ENCODE peak calls at places on chromosomes 7 and 10, in eight cellular contexts. T is fibroblast of lung; W is prostate gland; Y is heart right ventricle; J is BE2C; N is naive thymus-derived CD4-positive, alpha-beta T cell; Z is gastrocnemius medialis; K is bronchial epithelial cell. R is an unnamed sample. For H3K27me3, the result is how much of the 10 kb centered on the place peaks cover.

GRCh38 chr10:86066696-86067095 is 299.9 kb downstream of the GRID1 start:
- DNase-seq in N (no peak), K (no peak), W (no peak), Z (no peak), J (no peak), T (no peak), Y (no peak), R (no peak)

GRCh38 chr10:69240455-69240854 is 20.3 kb downstream of the HKDC1 start:
- DNase-seq in Z (no peak), Y (no peak), T (no peak), K (no peak), N (no peak), W (no peak), J (no peak), R (no peak)

GRCh38 chr7:152145853-152146466 is 120.5 kb downstream of the GALNT11 start:
- DNase-seq in J (peak), T (peak), K (peak), W (peak), Y (no peak), N (peak), Z (no peak), R (no peak)

GRCh38 chr7:23546897-23547572 is 15.3 kb upstream of the TRA2A start:
- DNase-seq in N (peak), J (peak), Z (peak), K (peak), Y (peak), W (peak), T (peak), R (peak)

GRCh38 chr10:93553501-93554374 is 12.7 kb upstream of the FFAR4 start:
- DNase-seq in T (no peak), Y (no peak), J (no peak), N (no peak), W (no peak), K (no peak), Z (no peak), R (no peak)

GRCh38 chr7:750111-750905 is 23.2 kb upstream of the PRKAR1B start:
- DNase-seq in N (no peak), W (no peak), T (no peak), Y (no peak), J (no peak), K (no peak), Z (no peak), R (no peak)

GRCh38 chr7:158445421-158446175 is 142.0 kb downstream of the PTPRN2 start:
- DNase-seq in T (no peak), Z (no peak), W (no peak), N (no peak), Y (no peak), K (no peak), J (no peak), R (no peak)

GRCh38 chr10:119812684-119813083 is 60.0 kb downstream of the MCMBP start:
- DNase-seq in N (no peak), W (no peak), K (no peak), Y (no peak), Z (no peak), J (no peak), T (no peak), R (no peak)

GRCh38 chr7:86904949-86905834 is 154.3 kb downstream of the ELAPOR2 start:
- DNase-seq in N (no peak), Y (no peak), Z (no peak), J (peak), K (peak), T (peak), W (no peak), R (peak)

GRCh38 chr7:94486206-94486605 is 23.4 kb upstream of the CASD1 start:
- DNase-seq in Y (no peak), N (no peak), Z (no peak), J (no peak), T (no peak), W (no peak), K (no peak), R (no peak)

GRCh38 chr10:69895759-69896158 is 94.1 kb downstream of the COL13A1 start:
- DNase-seq in Y (no peak), W (no peak), K (no peak), N (no peak), Z (no peak), T (peak), J (peak), R (no peak)

GRCh38 chr10:58590924-58591323 is 78.3 kb downstream of the BICC1 start:
- DNase-seq in N (no peak), W (no peak), Z (no peak), T (no peak), Y (no peak), K (peak), J (no peak), R (no peak)

GRCh38 chr7:98785929-98786571 is 83.8 kb downstream of the TMEM130 start:
- DNase-seq in K (no peak), Z (no peak), J (no peak), T (no peak), Y (no peak), N (no peak), W (no peak), R (no peak)

GRCh38 chr7:77426521-77427051 is 10.4 kb upstream of the GSAP start:
- DNase-seq in T (peak), J (no peak), Z (no peak), W (no peak), N (no peak), Y (no peak), K (peak), R (no peak)

GRCh38 chr7:43588477-43589132 is 5.7 kb downstream of the STK17A start:
- DNase-seq in K (no peak), Z (no peak), T (no peak), J (no peak), W (no peak), Y (no peak), N (no peak), R (no peak)

GRCh38 chr7:16062269-16062668 is 359.1 kb downstream of the CRPPA start:
- DNase-seq in Y (no peak), T (peak), W (no peak), K (no peak), J (no peak), Z (no peak), N (no peak), R (no peak)

GRCh38 chr10:983951-984705 is 4.1 kb upstream of the GTPBP4 start:
- DNase-seq in Y (no peak), K (peak), T (no peak), W (no peak), N (no peak), J (no peak), Z (no peak), R (no peak)

GRCh38 chr7:38773430-38773829 is 135.6 kb downstream of the VPS41 start:
- DNase-seq in K (no peak), W (no peak), T (no peak), J (no peak), Z (no peak), Y (no peak), N (no peak), R (no peak)

GRCh38 chr10:126387041-126387908 is 1.0 kb downstream of the ADAM12 start:
- DNase-seq in T (peak), Y (peak), K (peak), W (peak), J (peak), Z (no peak), N (no peak), R (peak)

GRCh38 chr7:37311282-37311868 is 137.3 kb downstream of the ELMO1 start:
- DNase-seq in N (peak), Z (no peak), Y (no peak), J (no peak), W (no peak), T (peak), K (no peak), R (no peak)

GRCh38 chr10:79335470-79336235 is 11.6 kb upstream of the PPIF start:
- DNase-seq in Y (no peak), J (no peak), T (no peak), W (no peak), K (no peak), Z (no peak), N (no peak), R (no peak)

GRCh38 chr10:93147281-93147680 is 73.6 kb downstream of the CYP26A1 start:
- DNase-seq in J (no peak), N (no peak), W (no peak), Y (no peak), T (no peak), K (no peak), Z (no peak), R (no peak)

GRCh38 chr7:148481965-148482626 is 108.5 kb upstream of the C7orf33 start:
- DNase-seq in Y (no peak), K (peak), N (no peak), W (no peak), T (no peak), Z (no peak), J (peak), R (no peak)
- H3K27me3 ChIP-seq in Y (under half), K (under half), N (under half), W (under half), T (under half), Z (under half), J (under half), R (under half)

GRCh38 chr10:132790470-132790869 is 4.5 kb upstream of the NKX6-2 start:
- DNase-seq in K (no peak), T (no peak), N (no peak), J (no peak), Z (no peak), Y (no peak), W (no peak), R (no peak)

GRCh38 chr10:132793871-132794849 is 8.2 kb upstream of the NKX6-2 start:
- DNase-seq in Z (no peak), W (no peak), Y (no peak), J (peak), T (no peak), N (no peak), K (no peak), R (no peak)

GRCh38 chr10:132793213-132793612 is 7.3 kb upstream of the NKX6-2 start:
- DNase-seq in Y (no peak), J (no peak), T (no peak), Z (no peak), N (no peak), W (no peak), K (no peak), R (no peak)

GRCh38 chr10:132790934-132791829 is 5.2 kb upstream of the NKX6-2 start:
- DNase-seq in Y (no peak), K (no peak), N (no peak), J (no peak), W (no peak), Z (no peak), T (no peak), R (no peak)

DNA sequence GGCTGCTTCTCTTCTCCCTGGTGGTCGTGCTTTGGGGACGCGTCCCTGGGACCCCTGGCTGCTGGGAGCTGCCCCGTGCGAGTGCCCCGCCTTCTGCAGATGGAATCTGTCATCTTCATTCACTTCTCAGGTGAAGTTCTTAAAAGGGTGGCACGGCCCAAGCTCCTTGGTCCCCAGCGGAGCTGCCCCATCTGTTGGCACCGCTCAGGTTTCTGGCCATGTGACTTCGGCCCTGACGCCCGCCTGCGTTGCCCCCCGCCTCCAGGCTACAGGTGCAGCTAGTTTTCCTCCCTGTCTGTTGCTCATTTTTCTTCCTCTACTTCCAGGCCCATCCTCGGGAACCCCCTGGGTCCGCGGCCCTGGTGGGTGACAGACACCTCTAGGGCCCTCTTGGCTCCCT is 6.8 kb upstream of the NKX6-2 start:
- DNase-seq in Y (no peak), J (no peak), Z (no peak), K (no peak), T (no peak), N (no peak), W (no peak), R (no peak)
- H3K27me3 ChIP-seq in Y (half or more), J (half or more), Z (under half), K (under half), T (under half), N (under half), W (under half), R (under half)

GRCh38 chr10:23198610-23198939 is 6.5 kb downstream of the PTF1A start:
- DNase-seq in J (no peak), T (no peak), Z (no peak), W (no peak), Y (no peak), K (no peak), N (no peak), R (no peak)
- H3K27me3 ChIP-seq in J (half or more), T (under half), Z (half or more), W (half or more), Y (half or more), K (under half), N (under half), R (under half)

GRCh38 chr7:155520114-155520513 is 26.2 kb downstream of the CNPY1 start:
- DNase-seq in J (no peak), Y (no peak), T (no peak), W (no peak), N (no peak), K (no peak), Z (no peak), R (no peak)

GRCh38 chr7:155521007-155521742 is 25.2 kb downstream of the CNPY1 start:
- DNase-seq in J (no peak), N (no peak), T (no peak), W (no peak), K (no peak), Z (no peak), Y (no peak), R (no peak)

GRCh38 chr7:155524018-155524556 is 22.3 kb downstream of the CNPY1 start:
- DNase-seq in W (no peak), Z (no peak), Y (no peak), K (no peak), T (no peak), N (no peak), J (no peak), R (no peak)

GRCh38 chr7:155523168-155523675 is 23.1 kb downstream of the CNPY1 start:
- DNase-seq in T (no peak), Y (no peak), K (no peak), W (no peak), J (no peak), Z (no peak), N (no peak), R (no peak)

GRCh38 chr7:155521743-155522398 is 24.5 kb downstream of the CNPY1 start:
- DNase-seq in K (no peak), Z (no peak), Y (no peak), W (no peak), J (no peak), N (no peak), T (no peak), R (no peak)
- H3K27me3 ChIP-seq in K (under half), Z (under half), Y (half or more), W (under half), J (half or more), N (under half), T (under half), R (under half)

GRCh38 chr10:66538352-66538751 is 387.5 kb upstream of the LRRTM3 start:
- DNase-seq in K (no peak), W (no peak), Z (no peak), Y (no peak), J (no peak), N (no peak), T (no peak), R (no peak)

GRCh38 chr10:66538908-66539307 is 386.9 kb upstream of the LRRTM3 start:
- DNase-seq in Z (no peak), T (no peak), N (no peak), K (peak), Y (no peak), J (no peak), W (no peak), R (no peak)

GRCh38 chr10:66535418-66535817 is 390.4 kb upstream of the LRRTM3 start:
- DNase-seq in J (no peak), Z (no peak), Y (no peak), N (no peak), W (no peak), T (no peak), K (no peak), R (no peak)

DNA sequence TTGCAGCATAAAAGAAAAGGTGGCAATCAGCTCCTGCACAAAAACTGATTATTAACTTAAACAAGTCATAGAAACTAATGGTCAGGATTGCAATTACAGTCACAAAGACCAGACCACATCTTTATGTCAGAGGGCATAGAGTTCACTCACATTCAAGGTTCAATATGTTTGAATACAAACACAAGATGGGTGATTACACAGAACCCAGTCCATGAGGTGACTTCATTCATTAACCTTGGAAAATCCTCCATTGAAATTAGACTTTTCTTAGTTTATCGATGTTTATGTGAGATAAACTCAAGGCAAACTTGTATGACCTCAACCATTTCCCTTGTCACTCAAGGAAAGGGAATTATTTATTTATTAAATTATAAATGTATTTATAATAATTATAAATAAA is 388.6 kb upstream of the LRRTM3 start:
- DNase-seq in Y (no peak), N (no peak), Z (no peak), T (no peak), K (no peak), J (no peak), W (no peak), R (no peak)
- H3K27me3 ChIP-seq in Y (under half), N (under half), Z (under half), T (under half), K (under half), J (under half), W (under half), R (under half)

GRCh38 chr7:141386881-141387280 is 164.3 kb upstream of the AGK start:
- DNase-seq in T (no peak), N (no peak), K (no peak), Z (no peak), J (no peak), Y (no peak), W (no peak), R (no peak)
- H3K27me3 ChIP-seq in T (under half), N (under half), K (under half), Z (under half), J (under half), Y (under half), W (under half), R (under half)

DNA sequence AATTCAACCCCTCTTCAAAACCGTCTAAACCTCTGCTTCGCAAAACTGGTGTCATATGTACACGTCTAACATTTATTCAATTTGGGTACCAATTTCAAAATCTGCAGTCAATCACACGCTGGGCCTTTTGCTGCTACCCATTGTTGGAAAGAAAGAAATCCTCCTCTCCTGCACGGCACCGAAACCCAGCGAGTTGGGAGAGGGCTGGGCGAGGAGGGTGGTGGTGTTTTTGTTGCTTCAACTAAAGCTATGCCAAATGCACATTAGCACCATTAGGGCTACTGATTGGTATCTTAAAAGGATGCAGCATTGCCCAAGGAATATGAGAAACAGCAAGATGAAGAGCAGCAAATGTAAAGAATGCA is 7.8 kb downstream of the EBF3 start:
- DNase-seq in T (no peak), N (no peak), Z (no peak), W (no peak), J (no peak), Y (no peak), K (no peak), R (no peak)
- H3K27me3 ChIP-seq in T (under half), N (under half), Z (under half), W (under half), J (under half), Y (half or more), K (under half), R (under half)

R was measured in tibial nerve.